ENCODE peak calls at places on chromosome 17, in eight cellular contexts. M, H, W, V, Q, C, K and X are unnamed samples.

GRCh38 chr17:47188266-47188665 is 829 bp downstream of the CDC27 start:
- DNase-seq in M (no peak), H (no peak), W (peak), V (no peak), Q (no peak), C (no peak), K (no peak), X (peak)

GRCh38 chr17:1715803-1716075 is 5.6 kb upstream of the TLCD2 start:
- DNase-seq in M (no peak), H (no peak), W (no peak), V (no peak), Q (no peak), C (no peak), K (no peak), X (no peak)

GRCh38 chr17:29251969-29252866 is 5.6 kb downstream of the CRYBA1 start:
- DNase-seq in M (no peak), H (no peak), W (peak), V (peak), Q (no peak), C (peak), K (no peak), X (peak)

GRCh38 chr17:61635913-61636432 is 45.0 kb upstream of the NACA2 start:
- DNase-seq in M (peak), H (peak), W (peak), V (peak), Q (peak), C (peak), K (peak), X (peak)

GRCh38 chr17:79617304-79617703 is 6.5 kb upstream of the RBFOX3 start:
- DNase-seq in M (no peak), H (no peak), W (no peak), V (no peak), Q (no peak), C (no peak), K (peak), X (no peak)

GRCh38 chr17:66383353-66383752 is 80.9 kb downstream of the PRKCA start:
- DNase-seq in M (no peak), H (peak), W (peak), V (no peak), Q (no peak), C (no peak), K (no peak), X (no peak)

GRCh38 chr17:7014995-7015586 is 2.7 kb downstream of the RNASEK start:
- DNase-seq in M (no peak), H (peak), W (peak), V (no peak), Q (peak), C (no peak), K (peak), X (peak)

GRCh38 chr17:57021226-57021940 is 43.5 kb downstream of the SCPEP1 start:
- DNase-seq in M (peak), H (no peak), W (no peak), V (no peak), Q (no peak), C (no peak), K (no peak), X (no peak)

GRCh38 chr17:68431661-68432071 is 25.6 kb downstream of the WIPI1 start:
- DNase-seq in M (no peak), H (peak), W (peak), V (peak), Q (peak), C (peak), K (no peak), X (peak)

GRCh38 chr17:61687769-61688168 is 96.8 kb upstream of the NACA2 start:
- DNase-seq in M (no peak), H (no peak), W (no peak), V (no peak), Q (no peak), C (no peak), K (no peak), X (no peak)

GRCh38 chr17:80768936-80769335 is 222.7 kb upstream of the CHMP6 start:
- DNase-seq in M (no peak), H (no peak), W (no peak), V (no peak), Q (no peak), C (no peak), K (no peak), X (no peak)

GRCh38 chr17:386145-386876 is 33.7 kb upstream of the RPH3AL start:
- DNase-seq in M (peak), H (no peak), W (peak), V (peak), Q (peak), C (peak), K (peak), X (peak)

GRCh38 chr17:72075995-72076677 is 44.7 kb upstream of the SOX9 start:
- DNase-seq in M (peak), H (no peak), W (no peak), V (no peak), Q (no peak), C (no peak), K (no peak), X (no peak)

GRCh38 chr17:50620237-50620636 is 14.4 kb upstream of the ABCC3 start:
- DNase-seq in M (no peak), H (no peak), W (no peak), V (no peak), Q (no peak), C (no peak), K (no peak), X (no peak)

GRCh38 chr17:1997587-1998425 is 27.3 kb downstream of the RTN4RL1 start:
- DNase-seq in M (peak), H (no peak), W (no peak), V (peak), Q (no peak), C (peak), K (peak), X (no peak)

GRCh38 chr17:58960068-58960467 is 146.6 kb downstream of the TRIM37 start:
- DNase-seq in M (peak), H (peak), W (peak), V (peak), Q (no peak), C (peak), K (no peak), X (peak)
- TF ChIP-seq CTCF in M (peak), H (peak), W (peak), V (no peak), Q (no peak), C (peak), K (peak), X (peak)

GRCh38 chr17:77619851-77620250 is 338.7 kb upstream of the TNRC6C start:
- DNase-seq in M (no peak), H (peak), W (peak), V (no peak), Q (no peak), C (no peak), K (no peak), X (no peak)
- H3K4me3 ChIP-seq in M (no peak), H (no peak), W (no peak), V (no peak), Q (no peak), C (no peak), K (no peak), X (no peak)

DNA sequence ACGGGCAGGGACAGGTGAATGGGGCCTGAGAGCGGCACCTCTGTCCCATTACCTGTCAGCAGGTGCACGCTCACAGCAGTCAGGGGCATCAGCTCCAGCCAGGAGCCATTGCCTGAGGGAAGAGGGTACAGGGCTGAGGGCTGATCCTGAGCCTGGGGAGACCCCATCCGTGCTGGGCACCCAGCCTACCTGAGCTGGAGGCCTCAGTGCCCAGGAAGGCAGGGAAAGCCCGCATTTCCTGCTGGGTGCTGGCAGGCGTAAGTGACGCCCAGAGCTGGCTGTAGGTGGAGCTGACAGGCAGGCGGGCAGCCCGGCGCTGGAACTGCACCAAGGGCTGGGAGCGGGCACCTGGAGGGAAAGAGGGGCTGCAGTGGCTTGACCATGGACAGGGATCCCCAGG is 7.4 kb downstream of the FAM171A2 start:
- DNase-seq in M (no peak), H (no peak), W (no peak), V (no peak), Q (no peak), C (no peak), K (no peak), X (no peak)
- TF ChIP-seq CTCF in M (no peak), H (no peak), W (no peak), V (no peak), Q (no peak), C (no peak), K (no peak), X (no peak)

GRCh38 chr17:4945944-4946280 is 2.4 kb downstream of the PFN1 start:
- DNase-seq in M (no peak), H (no peak), W (no peak), V (no peak), Q (no peak), C (no peak), K (peak), X (no peak)
- H3K4me3 ChIP-seq in M (no peak), H (peak), W (peak), V (no peak), Q (peak), C (no peak), K (no peak), X (peak)

DNA sequence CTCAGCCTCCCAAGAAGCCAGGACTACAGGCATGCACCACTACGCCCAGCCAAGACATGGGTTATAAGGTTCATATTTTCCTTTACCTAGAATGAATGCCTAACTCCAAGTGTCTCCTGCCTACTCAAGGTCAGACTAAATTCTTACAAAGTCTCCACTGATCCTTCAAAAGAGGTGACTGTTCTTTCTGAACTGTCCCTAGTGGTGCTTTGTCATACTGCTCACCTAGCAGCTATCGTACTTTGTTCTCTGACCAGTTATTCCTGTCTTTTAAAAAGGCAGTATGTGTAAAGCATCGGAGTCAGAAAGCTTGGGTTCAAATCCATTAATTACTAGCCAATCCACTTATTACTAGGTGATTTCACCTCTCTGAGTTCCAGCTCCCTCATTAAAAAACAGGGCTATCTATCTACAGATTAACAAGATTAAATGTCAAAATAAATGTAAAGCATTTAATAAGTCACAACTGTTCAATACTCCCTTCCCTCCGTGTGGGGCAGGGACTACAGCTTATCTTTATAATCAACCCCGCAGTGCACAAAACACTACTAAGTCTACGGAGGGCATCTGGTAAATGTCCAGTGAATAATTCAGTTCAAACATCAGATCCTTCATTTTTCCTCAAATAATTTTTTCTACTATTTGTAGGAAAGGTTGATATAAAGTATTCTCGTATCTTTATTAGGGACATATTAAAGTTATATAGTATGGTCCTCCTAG is 20.0 kb upstream of the ITGA2B start:
- DNase-seq in M (no peak), H (no peak), W (no peak), V (no peak), Q (no peak), C (no peak), K (no peak), X (no peak)
- TF ChIP-seq CTCF in M (peak), H (no peak), W (peak), V (peak), Q (no peak), C (no peak), K (peak), X (peak)

GRCh38 chr17:77248216-77249054 is 107.7 kb downstream of the SEC14L1 start:
- DNase-seq in M (no peak), H (no peak), W (no peak), V (no peak), Q (no peak), C (no peak), K (no peak), X (no peak)
- H3K4me3 ChIP-seq in M (no peak), H (no peak), W (no peak), V (no peak), Q (no peak), C (no peak), K (no peak), X (no peak)

DNA sequence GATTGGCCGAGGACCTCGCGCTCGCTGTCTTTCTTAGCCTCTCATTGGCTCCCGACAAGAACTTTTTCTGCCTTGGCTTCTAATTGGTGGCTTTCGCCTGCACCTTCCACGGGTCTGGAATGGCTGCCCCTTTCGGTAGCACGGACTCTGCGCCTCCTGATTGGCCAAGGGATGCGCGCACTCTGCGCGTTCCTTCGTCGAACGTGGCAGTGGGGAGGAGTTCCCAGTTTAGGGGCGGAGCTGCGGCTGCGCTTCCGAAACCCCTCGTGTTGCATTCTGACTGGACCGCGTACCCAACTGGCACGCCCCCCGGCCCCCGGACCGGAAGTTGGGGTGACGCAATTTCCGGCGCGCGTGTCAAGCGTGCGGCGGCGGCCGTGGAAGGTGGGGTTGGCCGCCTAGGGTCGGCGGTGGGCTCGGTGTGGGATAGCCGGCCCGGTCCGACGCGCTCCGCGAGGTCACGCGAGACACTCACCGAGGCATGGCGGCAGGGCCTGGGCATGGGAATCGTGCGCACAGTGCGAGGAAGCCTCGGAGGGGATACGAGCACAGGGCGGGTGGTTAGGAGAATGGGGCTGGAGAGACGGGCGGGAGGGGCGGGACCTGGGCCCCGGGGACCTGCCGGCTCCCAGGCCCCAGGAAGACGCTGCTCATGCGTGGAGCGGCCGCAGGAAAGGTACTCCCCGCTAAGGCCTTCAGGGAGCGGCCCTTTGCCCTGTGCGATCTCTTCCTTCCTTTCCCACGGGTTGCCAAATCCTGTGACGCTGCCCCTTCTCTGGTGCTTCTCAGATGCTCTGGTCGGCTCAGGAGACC is 627 bp upstream of the P4HB start:
- DNase-seq in M (peak), H (peak), W (peak), V (peak), Q (peak), C (peak), K (peak), X (peak)
- TF ChIP-seq CTCF in M (peak), H (no peak), W (no peak), V (no peak), Q (no peak), C (no peak), K (peak), X (no peak)

DNA sequence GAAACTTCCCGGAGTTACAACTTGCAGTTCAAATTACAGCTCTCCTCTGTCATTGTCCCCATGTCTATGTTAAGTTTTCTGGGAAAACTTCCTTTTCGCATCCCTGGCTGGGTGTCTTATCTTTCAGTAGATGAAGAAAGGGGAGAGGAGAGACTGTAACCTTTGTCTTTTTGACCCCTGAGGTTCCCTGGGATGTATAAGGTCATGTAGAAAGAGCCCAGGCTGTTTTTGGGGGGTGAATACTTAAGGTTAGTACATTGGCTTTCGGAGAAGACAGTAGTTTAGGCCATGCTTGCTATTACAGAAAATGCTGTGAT is 31.1 kb downstream of the HS3ST3B1 start:
- DNase-seq in M (no peak), H (no peak), W (no peak), V (no peak), Q (no peak), C (no peak), K (no peak), X (no peak)
- H3K4me3 ChIP-seq in M (no peak), H (no peak), W (no peak), V (no peak), Q (no peak), C (no peak), K (no peak), X (no peak)

GRCh38 chr17:18084256-18084655 is 3.5 kb upstream of the DRG2 start:
- DNase-seq in M (no peak), H (no peak), W (no peak), V (no peak), Q (no peak), C (no peak), K (no peak), X (no peak)

GRCh38 chr17:18093616-18094408 is 6.1 kb downstream of the DRG2 start:
- DNase-seq in M (no peak), H (peak), W (peak), V (peak), Q (peak), C (peak), K (no peak), X (no peak)

GRCh38 chr17:18089613-18090012 is 1.9 kb downstream of the DRG2 start:
- DNase-seq in M (no peak), H (no peak), W (no peak), V (no peak), Q (no peak), C (no peak), K (no peak), X (no peak)

DNA sequence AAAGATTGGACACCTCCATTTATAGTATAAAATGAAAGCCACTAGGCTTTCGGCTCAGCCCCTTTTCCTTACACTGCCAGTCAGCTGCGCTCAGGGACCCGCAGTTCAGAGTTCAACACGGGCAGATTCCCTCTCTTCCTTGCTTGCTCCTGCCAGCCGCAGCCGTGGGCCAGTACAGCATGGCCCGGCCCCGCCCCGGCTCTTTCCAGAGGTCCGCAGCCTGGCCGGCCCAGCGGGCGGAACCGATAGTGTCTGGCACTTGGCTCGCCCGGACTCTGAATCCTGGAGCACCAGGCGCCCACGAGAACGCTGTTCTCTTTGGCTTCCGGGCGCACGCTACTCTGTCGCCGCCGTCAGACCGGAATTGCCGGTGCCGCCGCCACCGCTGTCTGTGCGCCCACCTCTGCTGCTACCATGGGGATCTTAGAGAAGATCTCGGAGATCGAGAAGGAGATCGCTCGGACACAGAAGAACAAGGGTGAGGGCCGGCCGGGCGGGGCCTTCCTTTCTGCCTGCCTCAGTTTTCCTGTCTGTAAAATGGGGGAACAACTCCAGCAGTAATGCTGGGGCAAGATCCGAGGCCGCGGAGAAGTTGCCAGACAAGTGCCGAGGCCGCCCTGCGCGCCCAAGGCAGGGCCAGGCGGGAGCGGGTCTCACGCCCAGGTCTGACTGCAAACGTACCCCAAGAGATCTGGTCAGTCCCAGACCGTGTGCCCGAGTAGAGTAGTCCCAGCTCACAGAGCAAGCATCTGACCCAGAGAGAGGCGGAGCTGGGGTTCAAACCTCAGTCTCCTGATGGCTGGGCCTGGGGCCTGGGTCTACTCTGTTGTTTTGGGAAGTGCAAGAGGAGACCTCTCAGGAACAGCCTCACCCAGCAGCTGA is at the start of gene DRG2:
- DNase-seq in M (peak), H (peak), W (peak), V (peak), Q (peak), C (peak), K (peak), X (peak)
- TF ChIP-seq CTCF in M (peak), H (no peak), W (no peak), V (no peak), Q (no peak), C (no peak), K (peak), X (no peak)

GRCh38 chr17:36000730-36001108 is 634 bp downstream of the CCL15 start:
- DNase-seq in M (no peak), H (no peak), W (no peak), V (peak), Q (no peak), C (no peak), K (peak), X (no peak)
- H3K4me3 ChIP-seq in M (no peak), H (no peak), W (no peak), V (no peak), Q (no peak), C (no peak), K (peak), X (no peak)